ENCODE peak calls at places on chromosomes 1 and 21, in four cellular contexts. Q, S, L and Z are unnamed samples. For H3K4me1 and H3K36me3, the result is how much of the 10 kb centered on the place peaks cover.

GRCh38 chr1:60280256-60280655 is 206.7 kb upstream of the C1orf87 start:
- DNase-seq in Q (no peak), S (no peak), L (no peak), Z (no peak)

GRCh38 chr1:51736702-51737101 is 119.8 kb downstream of the OSBPL9 start:
- DNase-seq in Q (no peak), S (no peak), L (no peak), Z (no peak)

GRCh38 chr1:184152502-184152901 is 101.0 kb downstream of the TSEN15 start:
- DNase-seq in Q (no peak), S (no peak), L (peak), Z (no peak)

GRCh38 chr1:215083408-215083961 is 948 bp downstream of the KCNK2 start:
- DNase-seq in Q (peak), S (peak), L (no peak), Z (no peak)

GRCh38 chr1:151399890-151400235 is 490 bp downstream of the PSMB4 start:
- DNase-seq in Q (no peak), S (no peak), L (no peak), Z (no peak)

GRCh38 chr1:192442736-192443135 is 125.9 kb downstream of the RGS21 start:
- DNase-seq in Q (no peak), S (no peak), L (no peak), Z (no peak)

GRCh38 chr1:87115317-87115885 is 201.0 kb downstream of the HS2ST1 start:
- DNase-seq in Q (no peak), S (peak), L (no peak), Z (no peak)

GRCh38 chr1:56099766-56100165 is 479.6 kb downstream of the PLPP3 start:
- DNase-seq in Q (no peak), S (no peak), L (no peak), Z (no peak)

GRCh38 chr21:29175408-29176147 is 45.1 kb downstream of the MAP3K7CL start:
- DNase-seq in Q (no peak), S (no peak), L (no peak), Z (no peak)

GRCh38 chr1:61699893-61700851 is 24.8 kb downstream of the TM2D1 start:
- DNase-seq in Q (no peak), S (no peak), L (no peak), Z (no peak)

GRCh38 chr1:170461762-170462384 is 70.1 kb upstream of the GORAB start:
- DNase-seq in Q (no peak), S (no peak), L (no peak), Z (no peak)

GRCh38 chr21:42423197-42423675 is 19.5 kb downstream of the UBASH3A start:
- DNase-seq in Q (no peak), S (no peak), L (peak), Z (no peak)

GRCh38 chr1:33902486-33903209 is 38.8 kb downstream of the HMGB4 start:
- DNase-seq in Q (no peak), S (no peak), L (no peak), Z (no peak)

GRCh38 chr1:22075718-22076117 is 23.2 kb downstream of the CDC42 start:
- DNase-seq in Q (no peak), S (no peak), L (no peak), Z (no peak)

GRCh38 chr1:1973716-1974642 is 29.6 kb downstream of the CFAP74 start:
- DNase-seq in Q (no peak), S (no peak), L (no peak), Z (no peak)

GRCh38 chr1:221794079-221794670 is 52.3 kb upstream of the DUSP10 start:
- DNase-seq in Q (no peak), S (no peak), L (no peak), Z (no peak)

GRCh38 chr21:26433386-26433785 is 139.7 kb downstream of the CYYR1 start:
- DNase-seq in Q (no peak), S (no peak), L (no peak), Z (no peak)

GRCh38 chr1:37717631-37718030 is 25.3 kb downstream of the CDCA8 start:
- DNase-seq in Q (no peak), S (no peak), L (no peak), Z (no peak)

GRCh38 chr1:115717541-115717940 is 51.0 kb downstream of the CASQ2 start:
- DNase-seq in Q (peak), S (peak), L (peak), Z (peak)

GRCh38 chr1:174988986-174989385 is 10.8 kb upstream of the CACYBP start:
- DNase-seq in Q (no peak), S (no peak), L (no peak), Z (no peak)

DNA sequence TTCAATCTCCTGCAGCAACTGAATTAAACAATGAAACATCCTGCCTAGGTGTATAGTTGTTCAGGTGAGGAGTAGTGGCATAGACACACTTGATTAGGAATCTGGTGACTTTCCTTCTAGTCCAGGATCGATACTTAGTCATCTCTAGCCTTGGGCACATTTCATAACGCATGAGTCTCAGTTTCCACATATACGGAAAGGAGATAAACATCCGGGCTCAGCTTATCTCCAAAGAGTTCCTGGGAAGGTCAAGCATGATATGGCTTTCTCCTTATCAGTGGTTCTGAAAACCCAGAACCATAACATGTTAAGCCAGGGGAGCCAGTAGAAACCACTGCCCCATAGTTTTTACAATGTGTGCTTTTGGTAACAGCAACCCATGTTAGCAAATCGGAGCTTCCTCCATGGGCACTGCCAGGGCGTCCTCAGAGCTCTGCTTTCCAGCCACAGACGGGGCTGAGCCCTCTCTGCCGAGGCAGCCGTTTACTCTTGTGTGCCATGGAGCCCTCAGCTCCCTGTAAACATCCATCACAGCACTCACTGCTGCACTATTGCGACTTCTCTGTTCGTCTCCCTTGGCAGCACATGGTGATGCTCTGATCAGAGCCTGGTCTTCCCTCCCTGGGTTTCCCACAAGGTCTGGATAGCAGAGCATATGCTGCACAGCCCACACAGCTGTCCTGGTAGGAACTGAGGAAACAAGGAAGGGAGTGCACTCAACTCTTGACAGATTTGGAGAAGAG is 34.6 kb downstream of the RUNX1 start:
- DNase-seq in Q (no peak), S (no peak), L (no peak), Z (no peak)
- H3K4me1 ChIP-seq in Q (under half), S (under half), L (under half), Z (under half)

GRCh38 chr1:203306089-203306969 is 1.0 kb downstream of the BTG2 start:
- DNase-seq in Q (peak), S (peak), L (peak), Z (peak)
- TF ChIP-seq EP300 in Q (no peak), S (peak), L (no peak), Z (no peak)

DNA sequence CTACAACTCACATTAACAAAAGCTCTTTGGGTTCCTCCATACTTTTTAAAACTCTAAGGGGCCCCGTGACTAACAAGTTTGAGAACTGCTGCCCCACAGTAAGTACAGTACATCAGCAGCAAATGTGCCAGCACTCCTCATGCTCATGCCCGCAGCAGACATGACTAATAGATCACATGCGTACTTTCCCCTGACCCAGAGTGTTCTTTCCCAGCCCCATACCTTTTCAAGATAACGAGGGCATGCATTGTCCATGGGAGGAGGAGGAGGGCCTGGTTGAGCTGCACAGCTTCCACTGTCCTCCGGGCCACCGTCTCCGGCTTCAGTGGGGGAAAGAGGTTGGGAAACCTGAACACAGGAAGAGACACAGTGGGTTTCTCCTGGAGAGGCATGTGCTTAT is 45.5 kb downstream of the DHRS3 start:
- DNase-seq in Q (no peak), S (no peak), L (no peak), Z (no peak)
- H3K36me3 ChIP-seq in Q (half or more), S (under half), L (under half), Z (half or more)

GRCh38 chr1:231418741-231419107 is 3.4 kb downstream of the EGLN1 start:
- DNase-seq in Q (no peak), S (no peak), L (no peak), Z (no peak)

GRCh38 chr1:231416896-231417295 is 5.2 kb downstream of the EGLN1 start:
- DNase-seq in Q (no peak), S (no peak), L (no peak), Z (no peak)

GRCh38 chr1:231417503-231417902 is 4.6 kb downstream of the EGLN1 start:
- DNase-seq in Q (no peak), S (no peak), L (no peak), Z (no peak)

GRCh38 chr1:231419147-231419546 is 2.9 kb downstream of the EGLN1 start:
- DNase-seq in Q (no peak), S (no peak), L (no peak), Z (no peak)

GRCh38 chr1:231418101-231418740 is 3.9 kb downstream of the EGLN1 start:
- DNase-seq in Q (no peak), S (no peak), L (no peak), Z (no peak)
- H3K4me1 ChIP-seq in Q (half or more), S (half or more), L (half or more), Z (half or more)